ENCODE peak calls at places on chromosomes 2 and 18, in ten cellular contexts. G, M, W, T, V, R, A, Z, K and U are unnamed samples.

GRCh38 chr2:16281451-16282330 is 341.3 kb downstream of the MYCN start:
- DNase-seq in R (peak), T (no peak), A (peak), V (no peak), G (no peak), M (no peak), Z (no peak), W (peak), K (no peak), U (peak)

GRCh38 chr2:73293534-73294171 is at the start of gene EGR4:
- DNase-seq in M (peak), K (peak), R (peak), Z (no peak), W (peak), G (peak), V (peak), T (peak), A (peak), U (peak)

GRCh38 chr2:60706021-60706420 is 50.0 kb upstream of the PAPOLG start:
- DNase-seq in T (no peak), G (no peak), R (no peak), Z (no peak), A (no peak), V (no peak), K (no peak), M (no peak), W (no peak), U (no peak)

GRCh38 chr2:99067871-99068270 is 73.6 kb upstream of the C2orf15 start:
- DNase-seq in T (no peak), W (no peak), R (no peak), G (no peak), Z (no peak), A (no peak), V (no peak), K (no peak), M (no peak), U (no peak)

GRCh38 chr2:26001743-26002341 is 19.5 kb upstream of the KIF3C start:
- DNase-seq in Z (no peak), W (no peak), R (no peak), K (peak), G (peak), A (no peak), T (peak), M (peak), V (no peak), U (no peak)

GRCh38 chr2:196719565-196719872 is 80.0 kb downstream of the GTF3C3 start:
- DNase-seq in R (no peak), M (no peak), V (no peak), T (no peak), Z (no peak), A (no peak), W (no peak), K (no peak), G (no peak), U (no peak)

GRCh38 chr2:8848328-8849100 is 11.1 kb upstream of the KIDINS220 start:
- DNase-seq in R (no peak), Z (no peak), V (no peak), W (no peak), T (no peak), M (no peak), A (no peak), G (no peak), K (no peak), U (no peak)

GRCh38 chr2:122368576-122369243 is 613.3 kb downstream of the TSN start:
- DNase-seq in R (no peak), Z (no peak), M (no peak), V (no peak), G (no peak), K (no peak), T (no peak), A (peak), W (no peak), U (no peak)

GRCh38 chr2:131010566-131010965 is 82.7 kb downstream of the FAM168B start:
- DNase-seq in G (no peak), W (no peak), Z (no peak), A (no peak), R (no peak), T (no peak), M (no peak), K (no peak), V (no peak), U (no peak)

GRCh38 chr2:146931109-146931508 is 913.7 kb upstream of the ACVR2A start:
- DNase-seq in Z (no peak), A (no peak), M (no peak), R (no peak), K (no peak), G (no peak), W (no peak), T (no peak), V (no peak), U (no peak)

DNA sequence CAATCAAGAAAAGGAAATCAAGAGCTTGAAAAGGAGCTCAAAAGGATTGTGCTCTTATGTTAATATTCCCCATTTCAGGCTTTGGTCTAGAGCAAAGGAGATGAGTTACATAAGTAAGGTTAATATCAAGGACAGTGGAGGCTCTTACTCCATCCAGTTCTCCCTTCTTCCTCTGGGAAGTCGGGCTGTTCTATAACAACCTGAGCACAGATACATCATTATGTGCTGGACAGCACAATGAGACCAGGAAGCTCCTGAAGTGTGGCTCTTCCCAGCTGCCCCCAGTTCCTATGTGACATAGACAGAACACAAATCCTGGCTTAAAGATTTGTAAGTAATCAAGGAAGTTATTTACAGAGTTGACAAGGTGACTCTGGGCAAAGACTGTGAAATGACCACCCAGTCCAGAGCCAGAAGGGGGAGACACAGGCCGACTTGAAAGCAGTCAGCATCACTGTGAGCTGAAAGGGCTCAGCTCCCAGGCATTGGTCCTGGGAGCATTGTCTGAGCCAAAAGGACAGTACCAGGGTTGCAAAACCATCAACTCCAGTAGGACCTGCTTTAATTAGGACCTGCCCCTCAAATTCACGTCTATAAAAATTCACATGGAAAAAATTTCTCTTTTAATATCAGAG is 917.6 kb upstream of the ACVR2A start:
- DNase-seq in A (peak), G (no peak), R (peak), M (peak), V (peak), Z (no peak), W (peak), K (peak), T (no peak), U (no peak)
- TF ChIP-seq CTCF in A (peak), G (no peak), R (peak), M (peak), V (peak), Z (peak), W (no peak), K (peak), T (no peak), U (peak)

GRCh38 chr18:66873899-66874298 is 270.0 kb upstream of the CDH19 start:
- DNase-seq in V (no peak), R (no peak), T (no peak), M (no peak), K (no peak), W (no peak), Z (no peak), G (no peak), A (no peak), U (no peak)

GRCh38 chr18:66874375-66874774 is 270.5 kb upstream of the CDH19 start:
- DNase-seq in M (no peak), R (no peak), T (no peak), Z (no peak), G (no peak), A (no peak), W (no peak), V (no peak), K (no peak), U (no peak)

GRCh38 chr18:66867653-66868052 is 263.8 kb upstream of the CDH19 start:
- DNase-seq in A (no peak), K (no peak), M (no peak), T (no peak), Z (no peak), W (no peak), R (no peak), G (no peak), V (no peak), U (no peak)

GRCh38 chr18:66874812-66875474 is 271.1 kb upstream of the CDH19 start:
- DNase-seq in W (no peak), A (no peak), R (no peak), Z (no peak), G (no peak), T (no peak), V (no peak), M (no peak), K (no peak), U (no peak)

GRCh38 chr18:66872277-66872676 is 268.4 kb upstream of the CDH19 start:
- DNase-seq in K (no peak), R (peak), A (no peak), G (no peak), W (no peak), M (peak), T (no peak), Z (no peak), V (peak), U (no peak)
- TF ChIP-seq CTCF in K (no peak), R (peak), A (no peak), G (no peak), W (no peak), M (peak), T (no peak), Z (no peak), V (peak), U (peak)

DNA sequence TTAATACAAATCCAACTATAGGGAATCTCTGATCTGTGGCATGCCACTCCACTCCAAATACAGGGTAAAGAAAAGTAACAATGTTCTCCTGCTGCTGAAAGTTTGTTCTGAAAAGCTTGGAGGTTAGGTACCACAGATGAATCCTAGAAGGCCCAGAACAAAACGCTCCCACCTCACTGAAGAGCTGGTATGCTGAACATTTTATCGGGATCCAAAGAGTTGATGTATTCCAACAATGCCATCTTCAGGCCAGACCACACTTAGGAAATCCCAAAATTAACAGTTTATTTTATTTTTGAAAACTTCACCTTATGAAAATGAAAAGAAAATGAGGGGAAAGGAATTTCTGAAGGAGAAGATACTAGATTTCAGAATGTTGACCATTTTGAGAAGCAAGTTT is 145.1 kb upstream of the CDH19 start:
- DNase-seq in R (peak), Z (no peak), W (no peak), G (no peak), M (no peak), K (no peak), T (no peak), V (peak), A (peak), U (no peak)
- TF ChIP-seq CTCF in R (peak), Z (no peak), W (no peak), G (no peak), M (no peak), K (peak), T (no peak), V (peak), A (no peak), U (peak)

GRCh38 chr2:206212673-206213513 is 53.2 kb downstream of the EEF1B2 start:
- DNase-seq in G (no peak), K (no peak), V (peak), W (no peak), Z (no peak), R (peak), T (no peak), M (peak), A (no peak), U (no peak)
- TF ChIP-seq CTCF in G (no peak), K (no peak), V (no peak), W (no peak), Z (no peak), R (no peak), T (no peak), M (no peak), A (no peak), U (no peak)